ENCODE peak calls at places on chromosome 5, in ten cellular contexts. P, E, B, L, W, G, I, H, A and R are unnamed samples.

GRCh38 chr5:113140837-113141661 is 164.5 kb downstream of the DCP2 start:
- DNase-seq in G (peak), I (no peak), L (no peak), H (no peak), E (peak), P (peak), A (peak), B (no peak), W (peak), R (no peak)

GRCh38 chr5:130795037-130795436 is 370.0 kb downstream of the HINT1 start:
- DNase-seq in B (no peak), L (no peak), I (no peak), E (peak), A (no peak), G (no peak), P (peak), H (no peak), W (no peak), R (no peak)

GRCh38 chr5:172869734-172870133 is 35.7 kb downstream of the ERGIC1 start:
- DNase-seq in L (no peak), G (no peak), B (no peak), H (no peak), W (no peak), E (peak), A (no peak), P (no peak), I (no peak), R (no peak)

GRCh38 chr5:128241071-128241695 is 157.6 kb downstream of the SLC12A2 start:
- DNase-seq in B (no peak), A (no peak), H (no peak), I (no peak), E (peak), G (no peak), L (no peak), W (no peak), P (peak), R (no peak)

GRCh38 chr5:1177826-1178528 is 23.4 kb upstream of the SLC6A19 start:
- DNase-seq in I (no peak), A (no peak), H (no peak), W (no peak), P (no peak), L (no peak), E (no peak), B (no peak), G (no peak), R (peak)

GRCh38 chr5:37615184-37615583 is 224.7 kb downstream of the GDNF start:
- DNase-seq in W (no peak), A (peak), H (no peak), B (no peak), G (no peak), P (peak), E (peak), I (no peak), L (no peak), R (no peak)

GRCh38 chr5:148382961-148383360 is 797 bp upstream of the FBXO38 start:
- DNase-seq in P (no peak), W (no peak), A (no peak), I (no peak), H (no peak), G (no peak), E (no peak), B (no peak), L (no peak), R (no peak)

GRCh38 chr5:84535281-84535680 is 150.6 kb upstream of the EDIL3 start:
- DNase-seq in E (peak), B (no peak), I (no peak), G (no peak), W (no peak), P (no peak), A (no peak), H (no peak), L (no peak), R (no peak)

GRCh38 chr5:178625679-178626483 is 969 bp downstream of the CLK4 start:
- DNase-seq in E (peak), W (peak), G (no peak), A (no peak), P (peak), B (peak), L (no peak), I (no peak), H (peak), R (no peak)

GRCh38 chr5:55306641-55307382 is 682 bp downstream of the DHX29 start:
- DNase-seq in H (no peak), A (no peak), I (no peak), B (peak), G (no peak), E (peak), W (no peak), L (no peak), P (peak), R (no peak)

GRCh38 chr5:10307206-10308148 is at the start of gene CMBL:
- DNase-seq in W (no peak), I (no peak), E (peak), P (peak), L (no peak), H (peak), B (peak), G (peak), A (no peak), R (peak)

GRCh38 chr5:72377920-72378635 is 57.9 kb downstream of the PTCD2 start:
- DNase-seq in L (no peak), I (no peak), E (peak), B (no peak), H (no peak), A (no peak), W (peak), G (no peak), P (no peak), R (no peak)

GRCh38 chr5:96734871-96735325 is 72.7 kb downstream of the CAST start:
- DNase-seq in B (no peak), I (no peak), A (peak), H (no peak), P (peak), G (no peak), W (no peak), L (no peak), E (peak), R (no peak)

GRCh38 chr5:61563401-61563800 is 231.3 kb downstream of the ZSWIM6 start:
- DNase-seq in A (no peak), H (no peak), E (no peak), W (no peak), G (no peak), I (no peak), B (no peak), L (no peak), P (peak), R (no peak)

GRCh38 chr5:16812911-16813310 is 123.2 kb downstream of the MYO10 start:
- DNase-seq in H (no peak), W (no peak), I (no peak), L (no peak), E (peak), P (peak), A (no peak), G (no peak), B (no peak), R (no peak)

GRCh38 chr5:14016549-14016948 is 72.1 kb upstream of the DNAH5 start:
- DNase-seq in I (no peak), H (no peak), P (no peak), L (no peak), G (no peak), A (no peak), W (no peak), E (no peak), B (no peak), R (no peak)

GRCh38 chr5:56819027-56819881 is 3.9 kb downstream of the MAP3K1 start:
- DNase-seq in P (no peak), A (no peak), G (no peak), I (no peak), H (no peak), W (no peak), B (no peak), E (peak), L (no peak), R (no peak)

GRCh38 chr5:15003511-15003920 is 131.9 kb upstream of the ANKH start:
- DNase-seq in G (peak), I (peak), W (peak), E (peak), P (peak), B (peak), A (no peak), H (peak), L (peak), R (no peak)

GRCh38 chr5:127961764-127962148 is 121.8 kb upstream of the SLC12A2 start:
- DNase-seq in H (no peak), B (no peak), A (no peak), L (no peak), I (no peak), E (no peak), G (no peak), W (no peak), P (no peak), R (no peak)

GRCh38 chr5:84213212-84213611 is 171.5 kb downstream of the EDIL3 start:
- DNase-seq in G (no peak), B (no peak), P (no peak), L (no peak), A (no peak), I (no peak), E (no peak), W (no peak), H (no peak), R (no peak)

GRCh38 chr5:169290895-169291294 is 10.0 kb downstream of the SLIT3 start:
- DNase-seq in I (no peak), H (no peak), A (no peak), L (no peak), G (no peak), W (no peak), B (no peak), P (no peak), E (no peak), R (no peak)

GRCh38 chr5:102617857-102618187 is 119.0 kb upstream of the SLCO6A1 start:
- DNase-seq in L (no peak), G (peak), I (no peak), P (no peak), H (no peak), W (peak), A (no peak), B (no peak), E (no peak), R (no peak)

GRCh38 chr5:91794455-91794854 is 411.3 kb upstream of the ARRDC3 start:
- DNase-seq in P (no peak), G (no peak), B (no peak), L (no peak), E (no peak), A (no peak), W (no peak), H (no peak), I (no peak), R (no peak)

GRCh38 chr5:135456238-135457099 is 4.3 kb upstream of the TIFAB start:
- DNase-seq in I (no peak), W (peak), L (no peak), E (peak), B (no peak), H (peak), A (no peak), P (peak), G (peak), R (peak)

GRCh38 chr5:71483355-71483754 is 27.9 kb downstream of the BDP1 start:
- DNase-seq in G (no peak), P (peak), W (no peak), I (no peak), B (no peak), H (no peak), L (no peak), E (peak), A (peak), R (no peak)

GRCh38 chr5:96582343-96582742 is 79.8 kb upstream of the CAST start:
- DNase-seq in P (no peak), B (no peak), L (no peak), A (no peak), W (no peak), G (no peak), H (no peak), I (no peak), E (peak), R (no peak)

GRCh38 chr5:82164109-82164956 is 113.8 kb downstream of the RPS23 start:
- DNase-seq in E (peak), W (no peak), B (no peak), H (no peak), P (peak), I (no peak), G (no peak), A (no peak), L (no peak), R (no peak)

GRCh38 chr5:175824621-175825020 is 46.8 kb upstream of the CPLX2 start:
- DNase-seq in A (no peak), G (no peak), I (no peak), P (no peak), B (no peak), L (no peak), W (no peak), H (no peak), E (no peak), R (no peak)

GRCh38 chr5:62284946-62285891 is 20.8 kb upstream of the KIF2A start:
- DNase-seq in W (no peak), G (no peak), H (no peak), L (no peak), E (no peak), I (no peak), B (no peak), P (no peak), A (no peak), R (no peak)

GRCh38 chr5:146059349-146060220 is 45.8 kb downstream of the PLAC8L1 start:
- DNase-seq in A (no peak), E (no peak), I (no peak), L (no peak), H (no peak), B (peak), W (no peak), G (no peak), P (no peak), R (no peak)

GRCh38 chr5:167488371-167488770 is 803.1 kb upstream of the WWC1 start:
- DNase-seq in B (no peak), P (peak), L (no peak), E (no peak), A (no peak), W (no peak), H (no peak), I (no peak), G (no peak), R (no peak)

GRCh38 chr5:141155540-141156374 is 5.9 kb downstream of the PCDHB6 start:
- DNase-seq in B (peak), W (no peak), P (no peak), G (no peak), I (no peak), A (no peak), H (no peak), L (no peak), E (no peak), R (no peak)

GRCh38 chr5:118687085-118687484 is 301.3 kb downstream of the DTWD2 start:
- DNase-seq in A (no peak), W (no peak), P (no peak), L (no peak), H (no peak), B (no peak), G (no peak), I (no peak), E (no peak), R (no peak)

GRCh38 chr5:172984244-172984953 is 828 bp downstream of the ATP6V0E1 start:
- DNase-seq in E (peak), G (peak), B (peak), L (peak), A (peak), W (peak), I (peak), P (peak), H (no peak), R (peak)

GRCh38 chr5:134873987-134874830 is at the start of gene TXNDC15:
- DNase-seq in B (peak), E (peak), A (peak), H (peak), L (peak), G (peak), P (peak), W (peak), I (peak), R (peak)

GRCh38 chr5:98503582-98503981 is 269.9 kb upstream of the RGMB start:
- DNase-seq in I (no peak), A (no peak), G (no peak), H (no peak), L (no peak), P (no peak), B (no peak), W (no peak), E (no peak), R (no peak)
- H3K4me3 ChIP-seq in I (no peak), A (no peak), G (no peak), H (no peak), L (no peak), P (no peak), B (no peak), W (no peak), E (no peak), R (no peak)

GRCh38 chr5:88826959-88827585 is 55.9 kb downstream of the MEF2C start:
- DNase-seq in B (peak), I (no peak), E (peak), P (peak), G (peak), A (no peak), L (no peak), W (peak), H (peak), R (no peak)
- H3K4me3 ChIP-seq in B (no peak), I (no peak), E (no peak), P (no peak), G (no peak), A (no peak), L (no peak), W (no peak), H (no peak), R (no peak)

DNA sequence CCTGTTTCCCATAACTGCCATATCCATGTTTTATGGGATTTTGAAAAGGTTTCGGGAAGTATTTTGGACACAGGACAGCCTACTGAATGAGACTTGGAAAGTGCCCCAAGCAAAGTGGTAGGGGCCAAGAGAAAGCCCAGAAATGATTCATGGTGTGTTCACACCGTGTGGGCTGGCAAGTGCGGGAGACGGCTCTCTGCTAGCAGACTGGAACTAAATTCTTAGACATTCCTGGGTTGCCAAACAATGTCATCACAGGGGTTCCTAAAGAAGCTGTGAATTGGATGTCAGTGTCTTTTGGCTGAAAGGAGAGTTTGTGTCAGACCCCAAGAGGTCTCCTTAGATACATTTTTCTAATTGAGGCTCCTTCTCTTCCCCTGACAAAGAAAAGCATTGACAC is 125.3 kb upstream of the ADAMTS16 start:
- DNase-seq in B (no peak), G (no peak), P (peak), I (no peak), L (no peak), A (no peak), E (no peak), W (no peak), H (no peak), R (no peak)
- H3K4me3 ChIP-seq in B (no peak), G (no peak), P (no peak), I (no peak), L (no peak), A (no peak), E (no peak), W (no peak), H (no peak), R (no peak)

GRCh38 chr5:34580983-34581382 is 75.1 kb upstream of the RAI14 start:
- DNase-seq in E (peak), P (no peak), W (no peak), A (no peak), I (no peak), B (no peak), G (no peak), L (no peak), H (no peak), R (no peak)

GRCh38 chr5:34585601-34586104 is 70.5 kb upstream of the RAI14 start:
- DNase-seq in E (peak), L (no peak), B (no peak), W (no peak), A (no peak), G (no peak), P (peak), H (no peak), I (no peak), R (no peak)

GRCh38 chr5:34582364-34582763 is 73.8 kb upstream of the RAI14 start:
- DNase-seq in L (no peak), P (no peak), A (no peak), I (no peak), E (no peak), W (no peak), G (no peak), B (no peak), H (no peak), R (no peak)

GRCh38 chr5:34584165-34584564 is 72.0 kb upstream of the RAI14 start:
- DNase-seq in B (no peak), L (no peak), W (no peak), P (no peak), G (no peak), I (no peak), A (no peak), E (no peak), H (no peak), R (no peak)

GRCh38 chr5:34583167-34583566 is 73.0 kb upstream of the RAI14 start:
- DNase-seq in W (no peak), B (no peak), L (no peak), I (no peak), P (no peak), G (no peak), A (no peak), E (peak), H (no peak), R (no peak)
- H3K4me3 ChIP-seq in W (no peak), B (no peak), L (no peak), I (no peak), P (no peak), G (no peak), A (no peak), E (no peak), H (no peak), R (no peak)

GRCh38 chr5:18742830-18743229 is 1108.6 kb downstream of the TAF11L14 start:
- DNase-seq in G (no peak), P (no peak), I (no peak), H (no peak), W (no peak), B (no peak), E (no peak), L (no peak), A (no peak), R (no peak)

GRCh38 chr5:18744441-18744840 is 1110.2 kb downstream of the TAF11L14 start:
- DNase-seq in H (no peak), I (peak), A (no peak), W (no peak), B (no peak), G (no peak), P (no peak), E (no peak), L (no peak), R (no peak)

GRCh38 chr5:18744990-18745590 is 1110.8 kb downstream of the TAF11L14 start:
- DNase-seq in I (peak), B (no peak), E (no peak), H (no peak), W (no peak), P (no peak), L (no peak), G (no peak), A (no peak), R (no peak)

GRCh38 chr5:18745591-18745987 is 1111.3 kb downstream of the TAF11L14 start:
- DNase-seq in B (no peak), G (no peak), H (no peak), L (no peak), E (peak), A (no peak), W (no peak), I (no peak), P (no peak), R (no peak)

GRCh38 chr5:18745988-18746615 is 1111.8 kb downstream of the TAF11L14 start:
- DNase-seq in E (peak), H (peak), L (peak), G (no peak), B (no peak), W (no peak), P (no peak), A (no peak), I (peak), R (no peak)
- H3K4me3 ChIP-seq in E (no peak), H (peak), L (peak), G (peak), B (no peak), W (peak), P (no peak), A (no peak), I (peak), R (peak)

GRCh38 chr5:143401846-143402463 is 1.5 kb downstream of the NR3C1 start:
- DNase-seq in P (no peak), E (peak), L (peak), I (peak), H (no peak), B (no peak), W (no peak), A (no peak), G (no peak), R (no peak)

GRCh38 chr5:143402464-143403356 is 776 bp downstream of the NR3C1 start:
- DNase-seq in E (peak), I (peak), B (peak), L (peak), A (no peak), W (peak), P (peak), H (peak), G (peak), R (peak)

GRCh38 chr5:143399616-143400540 is 3.6 kb downstream of the NR3C1 start:
- DNase-seq in B (no peak), A (no peak), L (no peak), P (no peak), I (no peak), W (no peak), E (peak), H (no peak), G (no peak), R (no peak)

GRCh38 chr5:143401253-143401845 is 2.1 kb downstream of the NR3C1 start:
- DNase-seq in G (no peak), E (peak), P (no peak), W (no peak), A (no peak), I (no peak), H (no peak), L (no peak), B (no peak), R (no peak)

GRCh38 chr5:143400541-143401252 is 2.8 kb downstream of the NR3C1 start:
- DNase-seq in L (no peak), E (peak), I (no peak), G (no peak), P (no peak), H (no peak), A (no peak), W (peak), B (no peak), R (no peak)
- H3K4me3 ChIP-seq in L (peak), E (peak), I (peak), G (peak), P (peak), H (no peak), A (peak), W (peak), B (no peak), R (peak)

DNA sequence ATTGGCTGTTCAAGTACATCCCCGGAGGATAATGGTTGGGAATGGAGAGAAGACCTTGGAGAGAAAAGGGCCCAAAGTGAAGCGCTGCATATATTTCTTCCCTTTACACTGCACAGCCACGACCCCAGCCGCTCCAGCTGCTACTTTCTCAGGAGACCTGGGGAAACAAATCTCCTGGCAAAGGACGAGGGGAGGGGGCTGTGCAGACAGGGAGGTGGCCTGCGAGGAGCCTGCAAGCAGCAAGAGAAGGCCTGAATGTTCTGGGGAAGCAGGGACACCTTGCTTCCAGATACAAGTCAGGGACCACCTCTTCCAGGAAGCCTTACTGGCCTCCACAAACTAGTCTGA is 739 bp upstream of the PDLIM4 start:
- DNase-seq in B (no peak), G (no peak), H (no peak), W (no peak), A (no peak), E (no peak), L (no peak), I (no peak), P (no peak), R (no peak)
- H3K4me3 ChIP-seq in B (no peak), G (peak), H (no peak), W (peak), A (peak), E (no peak), L (no peak), I (no peak), P (peak), R (peak)